ENCODE peak calls at places on chromosomes 12 and 14, in six cellular contexts. M is activated B cell treated with CpG ODN at 0.5 μM for 24 hours, P is NCI-H748 treated with DMSO at 0.1 percent for 48 hours, S is ELF-1, N is HFF-Myc, B is MM.1S. D is an unnamed sample.

GRCh38 chr14:92578511-92578910 is 64.9 kb downstream of the RIN3 start:
- DNase-seq in M (no peak), B (no peak), P (no peak), N (no peak), S (no peak), D (no peak)

GRCh38 chr12:88998421-88998820 is 353.9 kb downstream of the DUSP6 start:
- DNase-seq in P (no peak), B (peak; percentile 60), S (no peak), M (no peak), N (no peak), D (no peak)

GRCh38 chr14:61524211-61524806 is 171.0 kb upstream of the HIF1A start:
- DNase-seq in N (no peak), P (peak; percentile 52), M (no peak), B (no peak), S (no peak), D (peak; percentile 84)

GRCh38 chr12:4293299-4293941 is 19.9 kb downstream of the CCND2 start:
- DNase-seq in S (no peak), P (no peak), M (no peak), B (no peak), N (no peak), D (no peak)

GRCh38 chr12:120496353-120497340 is 734 bp downstream of the DYNLL1 start:
- DNase-seq in N (peak; percentile 11), B (peak; percentile 27), M (no peak), S (peak; percentile 62), P (peak; percentile 56), D (no peak)

GRCh38 chr12:6067152-6067916 is 57.1 kb downstream of the VWF start:
- DNase-seq in S (peak; percentile 83), P (no peak), M (no peak), N (no peak), B (no peak), D (no peak)

GRCh38 chr12:22514875-22515274 is 29.5 kb downstream of the C2CD5 start:
- DNase-seq in P (no peak), S (no peak), N (no peak), B (no peak), M (no peak), D (no peak)

GRCh38 chr12:31279525-31279924 is 46.4 kb downstream of the SINHCAF start:
- DNase-seq in B (no peak), P (no peak), S (no peak), M (no peak), N (no peak), D (no peak)

GRCh38 chr12:50110127-50110761 is 1.8 kb upstream of the COX14 start:
- DNase-seq in N (peak; percentile 24), B (peak; percentile 85), M (peak; percentile 32), S (peak; percentile 29), P (no peak), D (no peak)

GRCh38 chr12:68804654-68805591 is 3.1 kb upstream of the MDM2 start:
- DNase-seq in B (no peak), S (peak; percentile 67), M (no peak), P (no peak), N (no peak), D (no peak)

GRCh38 chr12:15852383-15852782 is 29.8 kb upstream of the STRAP start:
- DNase-seq in B (no peak), S (no peak), M (no peak), P (no peak), N (no peak), D (no peak)

GRCh38 chr12:10132971-10133370 is 3.0 kb upstream of the CLEC7A start:
- DNase-seq in N (no peak), S (no peak), B (no peak), P (no peak), M (no peak), D (no peak)

GRCh38 chr14:52299692-52300278 is 14.3 kb upstream of the PTGER2 start:
- DNase-seq in S (peak; percentile 6), N (no peak), M (no peak), P (peak; percentile 22), B (peak; percentile 18), D (peak; percentile 29)

GRCh38 chr14:104424406-104425072 is 155.0 kb upstream of the C14orf180 start:
- DNase-seq in S (no peak), M (no peak), B (no peak), P (no peak), N (no peak), D (no peak)